ENCODE peak calls at places on chromosomes 13 and 19, in four cellular contexts. K is fibroblast of gingiva, B is HFF-Myc, V is neural crest cell. W is an unnamed sample.
A peak's percentile ranks its signal among the peaks of the same experiment; 100 is the strongest.

GRCh38 chr19:1251503-1252220 is 3.3 kb downstream of the MIDN start:
- DNase-seq in K (no peak), B (no peak), V (no peak), W (no peak)

GRCh38 chr13:21420706-21421105 is 38.4 kb downstream of the ZDHHC20 start:
- DNase-seq in V (no peak), K (peak; percentile 6), B (peak; percentile 10), W (peak; percentile 41)

GRCh38 chr13:59691501-59692066 is 472.1 kb downstream of the DIAPH3 start:
- DNase-seq in B (no peak), K (peak; percentile 39), V (no peak), W (peak; percentile 65)

GRCh38 chr13:22960827-22961226 is 220.0 kb upstream of the SGCG start:
- DNase-seq in V (no peak), B (no peak), K (no peak), W (no peak)

GRCh38 chr19:41430907-41431306 is 3.7 kb upstream of the B3GNT8 start:
- DNase-seq in K (no peak), V (no peak), B (no peak), W (no peak)

GRCh38 chr13:95269756-95270155 is 31.5 kb downstream of the ABCC4 start:
- DNase-seq in V (no peak), K (no peak), B (no peak), W (no peak)

GRCh38 chr13:22915442-22916082 is 265.2 kb upstream of the SGCG start:
- DNase-seq in B (no peak), K (peak; percentile 11), V (peak; percentile 58), W (peak; percentile 65)

GRCh38 chr19:16403151-16403977 is 68.4 kb downstream of the EPS15L1 start:
- DNase-seq in K (no peak), B (no peak), V (no peak), W (peak; percentile 27)

GRCh38 chr19:46423194-46423593 is 5.5 kb downstream of the PNMA8C start:
- DNase-seq in V (no peak), B (no peak), K (no peak), W (no peak)

GRCh38 chr19:33840783-33841182 is 44.1 kb downstream of the KCTD15 start:
- DNase-seq in V (no peak), K (no peak), B (no peak), W (no peak)

GRCh38 chr13:100235311-100235901 is 146.5 kb downstream of the PCCA start:
- DNase-seq in B (peak; percentile 56), K (peak; percentile 56), V (peak; percentile 29), W (peak; percentile 43)

GRCh38 chr19:39843919-39844793 is 2.0 kb downstream of the FBL start:
- DNase-seq in V (no peak), K (peak; percentile 50), B (no peak), W (peak; percentile 32)

GRCh38 chr13:101423872-101424271 is 7.6 kb upstream of the NALCN start:
- DNase-seq in V (no peak), K (no peak), B (no peak), W (no peak)

GRCh38 chr19:44905437-44906160 is at the start of gene APOE:
- DNase-seq in B (no peak), V (no peak), K (no peak), W (no peak)

GRCh38 chr19:48991823-48992570 is 1.1 kb downstream of the GYS1 start:
- DNase-seq in V (no peak), K (peak; percentile 83), B (no peak), W (peak; percentile 81)

GRCh38 chr13:50894042-50894441 is 15.5 kb upstream of the RNASEH2B start:
- DNase-seq in K (no peak), B (no peak), V (no peak), W (no peak)

GRCh38 chr13:21176982-21177284 is 475 bp downstream of the MRPL57 start:
- DNase-seq in K (no peak), B (no peak), V (no peak), W (no peak)

GRCh38 chr13:51999525-51999924 is 11.7 kb downstream of the ATP7B start:
- DNase-seq in K (no peak), V (no peak), B (no peak), W (peak; percentile 15)

GRCh38 chr13:99577934-99578917 is 77.0 kb downstream of the TM9SF2 start:
- DNase-seq in V (peak; percentile 40), K (no peak), B (no peak), W (no peak)

GRCh38 chr19:14061751-14062557 is at the start of gene PALM3:
- DNase-seq in K (no peak), B (no peak), V (no peak), W (no peak)

GRCh38 chr19:22144394-22144793 is 52.4 kb downstream of the ZNF676 start:
- DNase-seq in V (no peak), K (peak; percentile 9), B (peak; percentile 1), W (peak; percentile 26)

GRCh38 chr19:6101291-6101690 is 9.0 kb downstream of the RFX2 start:
- DNase-seq in V (no peak), B (no peak), K (no peak), W (peak; percentile 59)

W was measured in fibroblast of lung.